ENCODE peak calls at places on chromosome 6, in eight cellular contexts. H is psoas muscle, L is AG08396, D is fibroblast of gingiva, S is D341Med, F is iris pigment epithelial cell, R is stomach, J is nephron progenitor cell. X is an unnamed sample.

GRCh38 chr6:27177454-27178000 is 70.0 kb upstream of the PRSS16 start:
- DNase-seq in S (peak; percentile 85), R (peak; percentile 86), J (peak; percentile 68), H (peak; percentile 76), D (peak; percentile 91), L (peak; percentile 79), F (peak; percentile 83), X (peak; percentile 85)

GRCh38 chr6:157868835-157869234 is 45.8 kb downstream of the SNX9 start:
- DNase-seq in J (no peak), S (no peak), R (no peak), D (no peak), F (no peak), L (no peak), H (no peak), X (no peak)

GRCh38 chr6:48881551-48881950 is 581.5 kb downstream of the MMUT start:
- DNase-seq in F (peak; percentile 50), R (no peak), L (no peak), D (peak; percentile 27), J (no peak), S (no peak), H (no peak), X (no peak)

GRCh38 chr6:108167449-108167903 is 1.7 kb downstream of the NR2E1 start:
- DNase-seq in S (no peak), R (no peak), F (no peak), D (no peak), J (peak; percentile 36), L (no peak), H (no peak), X (no peak)

GRCh38 chr6:12753034-12753433 is 36.5 kb downstream of the PHACTR1 start:
- DNase-seq in F (no peak), D (no peak), R (no peak), H (no peak), L (no peak), J (no peak), S (no peak), X (no peak)

GRCh38 chr6:21665101-21665435 is 71.5 kb downstream of the SOX4 start:
- DNase-seq in D (no peak), S (no peak), R (no peak), F (peak; percentile 18), H (no peak), J (no peak), L (peak; percentile 27), X (no peak)

GRCh38 chr6:148455674-148456559 is 113.3 kb downstream of the SASH1 start:
- DNase-seq in H (no peak), S (peak; percentile 36), F (no peak), J (no peak), R (no peak), D (no peak), L (no peak), X (no peak)

GRCh38 chr6:153038378-153038777 is 35.9 kb upstream of the MTRF1L start:
- DNase-seq in S (no peak), R (no peak), H (no peak), D (peak; percentile 73), L (peak; percentile 15), J (no peak), F (peak; percentile 67), X (no peak)